ENCODE peak calls at places on chromosomes 13 and 19, in six cellular contexts. Y, A, S, P, B and J are unnamed samples.

GRCh38 chr19:12237143-12237839 is 57.4 kb downstream of the ZNF44 start:
- DNase-seq in Y (no peak), A (no peak), S (no peak), P (no peak), B (no peak), J (no peak)

GRCh38 chr13:59374720-59375119 is 789.0 kb downstream of the DIAPH3 start:
- DNase-seq in Y (no peak), A (no peak), S (no peak), P (no peak), B (no peak), J (no peak)

GRCh38 chr13:40563350-40564125 is 102.9 kb downstream of the FOXO1 start:
- DNase-seq in Y (no peak), A (no peak), S (no peak), P (no peak), B (no peak), J (no peak)

GRCh38 chr19:43957891-43958290 is 6.9 kb downstream of the ZNF221 start:
- DNase-seq in Y (no peak), A (no peak), S (peak; percentile 58), P (no peak), B (no peak), J (peak; percentile 66)

GRCh38 chr19:8363803-8364771 is at the start of gene ANGPTL4:
- DNase-seq in Y (peak; percentile 50), A (peak; percentile 63), S (peak; percentile 58), P (peak; percentile 62), B (peak; percentile 66), J (no peak)

GRCh38 chr13:22451345-22451744 is 729.4 kb upstream of the SGCG start:
- DNase-seq in Y (no peak), A (no peak), S (no peak), P (no peak), B (peak; percentile 26), J (no peak)

GRCh38 chr19:15934332-15935078 is at the start of gene CYP4F11:
- DNase-seq in Y (no peak), A (no peak), S (no peak), P (no peak), B (peak; percentile 57), J (no peak)

GRCh38 chr19:55216461-55217198 is 7.3 kb upstream of the PTPRH start:
- DNase-seq in Y (peak; percentile 78), A (peak; percentile 62), S (peak; percentile 98), P (peak; percentile 47), B (peak; percentile 61), J (peak; percentile 98)

GRCh38 chr13:98521876-98522275 is 55.0 kb downstream of the STK24 start:
- DNase-seq in Y (no peak), A (no peak), S (no peak), P (no peak), B (no peak), J (no peak)

GRCh38 chr13:68616600-68617222 is 1386.6 kb upstream of the PCDH9 start:
- DNase-seq in Y (no peak), A (no peak), S (no peak), P (no peak), B (no peak), J (no peak)

GRCh38 chr19:6576869-6577281 is 14.1 kb downstream of the CD70 start:
- DNase-seq in Y (no peak), A (no peak), S (no peak), P (no peak), B (no peak), J (no peak)

GRCh38 chr19:56108447-56109195 is 12.5 kb downstream of the ZNF787 start:
- DNase-seq in Y (no peak), A (no peak), S (no peak), P (peak; percentile 46), B (no peak), J (no peak)